ENCODE peak calls at places on chromosome 16, in five cellular contexts. L, G, E, H and Y are unnamed samples.

GRCh38 chr16:83995756-83996155 is 27.7 kb downstream of the NECAB2 start:
- DNase-seq in E (no peak), L (no peak), H (peak; percentile 39), G (peak; percentile 10), Y (no peak)

GRCh38 chr16:79067600-79067999 is 532.9 kb downstream of the MAF start:
- DNase-seq in L (no peak), H (peak; percentile 26), G (no peak), E (no peak), Y (no peak)

GRCh38 chr16:85253127-85253941 is 141.1 kb upstream of the CIBAR2 start:
- DNase-seq in H (peak; percentile 43), E (peak; percentile 63), G (peak; percentile 61), L (peak; percentile 98), Y (peak; percentile 73)

GRCh38 chr16:79897444-79898146 is 297.1 kb upstream of the MAF start:
- DNase-seq in H (no peak), L (no peak), G (no peak), E (no peak), Y (no peak)

GRCh38 chr16:69618721-69619120 is 53.0 kb downstream of the NFAT5 start:
- DNase-seq in E (no peak), H (no peak), G (no peak), L (no peak), Y (no peak)

GRCh38 chr16:67258160-67258835 is 9.5 kb downstream of the SLC9A5 start:
- DNase-seq in H (no peak), G (no peak), E (no peak), L (no peak), Y (no peak)

GRCh38 chr16:13077816-13078215 is 176.4 kb downstream of the SHISA9 start:
- DNase-seq in H (no peak), G (no peak), L (no peak), E (no peak), Y (no peak)

GRCh38 chr16:56835330-56835729 is 29.7 kb upstream of the SLC12A3 start:
- DNase-seq in H (no peak), G (no peak), E (no peak), L (no peak), Y (no peak)

GRCh38 chr16:12214509-12214908 is 238.0 kb downstream of the SNX29 start:
- DNase-seq in L (no peak), H (no peak), G (no peak), E (no peak), Y (no peak)

GRCh38 chr16:81920498-81920897 is 90.8 kb downstream of the SDR42E1 start:
- DNase-seq in G (no peak), E (no peak), L (no peak), H (no peak), Y (no peak)

GRCh38 chr16:11349599-11350276 is 4.5 kb downstream of the RMI2 start:
- DNase-seq in G (no peak), L (peak; percentile 90), E (no peak), H (peak; percentile 71), Y (no peak)

GRCh38 chr16:1296688-1297412 is 12.6 kb upstream of the UBE2I start:
- DNase-seq in L (no peak), E (no peak), H (peak; percentile 92), G (no peak), Y (no peak)

GRCh38 chr16:102060-102855 is 24.2 kb downstream of the MPG start:
- DNase-seq in L (peak; percentile 84), E (no peak), H (no peak), G (no peak), Y (no peak)

GRCh38 chr16:67666538-67667433 is at the start of the genes C16orf86 and ENKD1:
- DNase-seq in E (peak; percentile 80), H (peak; percentile 53), G (peak; percentile 90), L (peak; percentile 98), Y (peak; percentile 78)

GRCh38 chr16:30621765-30622164 is 11.6 kb upstream of the ZNF689 start:
- DNase-seq in G (no peak), E (no peak), L (peak; percentile 32), H (peak; percentile 56), Y (no peak)

GRCh38 chr16:85851034-85851780 is 47.8 kb upstream of the IRF8 start:
- DNase-seq in H (peak; percentile 7), G (peak; percentile 44), L (no peak), E (no peak), Y (no peak)

GRCh38 chr16:54244061-54244886 is 42.3 kb downstream of the IRX3 start:
- DNase-seq in G (no peak), L (peak; percentile 74), E (no peak), H (no peak), Y (no peak)

GRCh38 chr16:85483424-85483823 is 129.7 kb upstream of the GSE1 start:
- DNase-seq in G (no peak), E (no peak), H (no peak), L (no peak), Y (no peak)

GRCh38 chr16:13797718-13798117 is 122.2 kb upstream of the ERCC4 start:
- DNase-seq in H (no peak), L (no peak), E (no peak), G (no peak), Y (no peak)

GRCh38 chr16:51402785-51403184 is 251.7 kb upstream of the SALL1 start:
- DNase-seq in G (no peak), H (no peak), E (no peak), L (no peak), Y (no peak)

GRCh38 chr16:69417537-69418199 is 6.8 kb upstream of the CYB5B start:
- DNase-seq in L (peak; percentile 51), H (no peak), G (no peak), E (no peak), Y (no peak)

GRCh38 chr16:81626181-81626674 is 152.9 kb upstream of the PLCG2 start:
- DNase-seq in H (peak; percentile 63), L (no peak), G (peak; percentile 31), E (no peak), Y (no peak)

GRCh38 chr16:22092143-22092933 is at the start of gene VWA3A:
- DNase-seq in G (no peak), L (peak; percentile 52), H (peak; percentile 10), E (no peak), Y (no peak)

GRCh38 chr16:30096862-30097563 is 1.0 kb upstream of the YPEL3 start:
- DNase-seq in G (peak; percentile 44), E (no peak), H (no peak), L (peak; percentile 58), Y (no peak)

GRCh38 chr16:63876096-63876495 is 1245.8 kb downstream of the CDH11 start:
- DNase-seq in L (no peak), G (no peak), H (peak; percentile 60), E (no peak), Y (no peak)

GRCh38 chr16:35725949-35726348 is 2266.5 kb downstream of the TP53TG3F start:
- DNase-seq in G (no peak), L (no peak), E (no peak), H (no peak), Y (no peak)

GRCh38 chr16:19809121-19809635 is 75.5 kb downstream of the GPRC5B start:
- DNase-seq in L (no peak), E (no peak), H (no peak), G (no peak), Y (no peak)

GRCh38 chr16:84044108-84044488 is 1.5 kb upstream of the SLC38A8 start:
- DNase-seq in L (peak; percentile 80), H (peak; percentile 22), E (no peak), G (peak; percentile 24), Y (no peak)

GRCh38 chr16:74691093-74691855 is 9.4 kb downstream of the MLKL start:
- DNase-seq in L (peak; percentile 49), E (no peak), G (no peak), H (no peak), Y (no peak)

GRCh38 chr16:75282811-75283281 is 31.4 kb upstream of the BCAR1 start:
- DNase-seq in G (no peak), L (peak; percentile 71), H (peak; percentile 56), E (no peak), Y (no peak)

GRCh38 chr16:49440156-49441065 is 66.8 kb downstream of the C16orf78 start:
- DNase-seq in H (no peak), E (no peak), G (no peak), L (no peak), Y (no peak)

GRCh38 chr16:49442805-49443204 is 69.2 kb downstream of the C16orf78 start:
- DNase-seq in L (no peak), E (no peak), H (no peak), G (no peak), Y (no peak)

GRCh38 chr16:49439676-49440075 is 66.1 kb downstream of the C16orf78 start:
- DNase-seq in L (no peak), E (no peak), H (no peak), G (no peak), Y (no peak)

GRCh38 chr16:49443576-49443975 is 70.0 kb downstream of the C16orf78 start:
- DNase-seq in G (no peak), L (no peak), E (no peak), H (no peak), Y (no peak)

DNA sequence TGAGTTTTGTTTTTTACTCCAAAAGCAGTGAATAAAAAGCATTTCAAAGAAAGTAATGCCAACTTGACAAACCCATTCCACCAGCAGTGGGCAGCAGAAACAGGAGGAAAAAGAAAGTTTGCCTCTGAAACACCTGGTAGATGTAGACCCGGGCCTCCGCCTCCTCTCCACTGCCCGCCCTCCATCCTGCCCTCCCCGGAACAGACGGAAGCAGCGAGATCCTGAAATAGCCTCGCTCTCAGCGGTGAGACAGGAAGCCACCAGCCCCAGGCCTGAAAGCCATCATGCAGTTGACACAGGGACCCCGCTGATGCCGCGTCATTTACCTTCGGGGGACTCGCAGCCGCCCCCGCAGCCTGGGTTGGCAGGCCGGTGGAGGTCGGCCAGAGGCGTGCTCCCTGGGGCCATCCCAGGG is 67.8 kb downstream of the C16orf78 start:
- DNase-seq in E (no peak), L (no peak), G (peak; percentile 92), H (no peak), Y (peak; percentile 24)
- TF ChIP-seq CTCF in E (peak; percentile 28), L (no peak), G (peak; percentile 46), H (no peak), Y (no peak)

GRCh38 chr16:65945485-65945884 is 421.0 kb upstream of the CDH5 start:
- DNase-seq in E (no peak), H (no peak), G (no peak), L (no peak), Y (no peak)
- TF ChIP-seq CTCF in E (no peak), H (no peak), G (no peak), L (no peak), Y (no peak)

GRCh38 chr16:28977703-28978641 is 3.4 kb downstream of the SPNS1 start:
- DNase-seq in E (peak; percentile 38), G (peak; percentile 18), H (peak; percentile 32), L (peak; percentile 67), Y (no peak)
- TF ChIP-seq CTCF in E (peak; percentile 71), G (peak; percentile 61), H (peak; percentile 78), L (peak; percentile 15), Y (peak; percentile 29)

DNA sequence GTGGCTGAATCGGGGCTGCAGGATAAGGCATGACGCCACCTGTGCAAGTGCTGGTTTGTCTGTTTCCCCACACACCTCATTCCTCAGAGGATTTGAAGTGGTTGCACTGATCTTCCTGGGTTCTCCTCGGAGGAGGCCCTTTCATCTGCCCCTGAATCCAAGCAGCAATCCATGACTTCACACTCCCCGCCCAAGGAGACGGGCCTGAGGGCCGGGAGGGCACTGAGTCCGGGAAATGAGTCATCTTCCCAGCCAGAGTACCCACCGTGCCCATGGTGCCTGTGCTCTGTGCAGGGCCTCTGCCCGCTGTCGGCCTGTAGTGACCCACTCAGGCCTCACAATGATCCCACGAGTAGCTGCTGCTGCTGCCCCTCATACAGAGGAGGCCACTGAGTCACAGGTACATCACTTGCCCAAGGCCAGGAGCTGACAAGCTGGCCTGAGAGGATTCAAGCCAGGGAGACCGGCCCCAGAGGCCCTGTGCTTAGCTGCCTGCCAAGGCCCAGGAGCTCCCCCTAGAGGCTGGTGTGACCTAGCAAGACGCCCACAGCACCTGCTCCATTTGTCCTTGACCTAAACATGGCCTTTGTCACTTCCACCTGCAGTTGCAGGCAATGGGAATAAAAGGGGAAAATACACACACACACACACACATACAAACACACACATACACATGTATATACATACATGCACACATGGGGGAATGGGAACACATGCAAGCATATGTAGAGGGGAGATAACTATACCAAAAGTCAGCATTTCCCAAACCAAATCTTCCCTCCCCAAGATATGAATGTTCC is 240.0 kb downstream of the C16orf95 start:
- DNase-seq in H (peak; percentile 78), L (peak; percentile 77), E (peak; percentile 52), G (peak; percentile 85), Y (peak; percentile 25)
- TF ChIP-seq CTCF in H (peak; percentile 61), L (peak; percentile 60), E (peak; percentile 66), G (peak; percentile 59), Y (peak; percentile 22)